ENCODE peak calls at places on chromosomes 2 and 18, in nine cellular contexts. R, K, N, I, D, U, C, Z and O are unnamed samples.
A peak's percentile ranks its signal among the peaks of the same experiment; 100 is the strongest.

GRCh38 chr2:136310005-136310495 is 192.1 kb upstream of the CXCR4 start:
- DNase-seq in R (no peak), K (no peak), N (no peak), I (peak; percentile 23), D (no peak), U (no peak), C (no peak), Z (no peak), O (no peak)

GRCh38 chr2:43556256-43556655 is 39.6 kb downstream of the THADA start:
- DNase-seq in R (no peak), K (no peak), N (no peak), I (no peak), D (no peak), U (no peak), C (no peak), Z (no peak), O (no peak)

GRCh38 chr2:54107903-54108615 is 7.4 kb upstream of the ACYP2 start:
- DNase-seq in R (no peak), K (no peak), N (no peak), I (no peak), D (no peak), U (no peak), C (no peak), Z (no peak), O (no peak)

GRCh38 chr2:64225491-64225890 is 81.3 kb upstream of the PELI1 start:
- DNase-seq in R (no peak), K (no peak), N (no peak), I (no peak), D (no peak), U (no peak), C (no peak), Z (no peak), O (no peak)

GRCh38 chr2:36461039-36461681 is 105.6 kb downstream of the CRIM1 start:
- DNase-seq in R (no peak), K (peak; percentile 96), N (no peak), I (peak; percentile 82), D (no peak), U (peak; percentile 93), C (no peak), Z (no peak), O (no peak)

GRCh38 chr2:104447831-104448434 is 406.0 kb upstream of the POU3F3 start:
- DNase-seq in R (no peak), K (no peak), N (no peak), I (no peak), D (no peak), U (no peak), C (no peak), Z (no peak), O (no peak)

GRCh38 chr2:3035385-3036050 is 342.1 kb downstream of the EIPR1 start:
- DNase-seq in R (no peak), K (no peak), N (no peak), I (no peak), D (no peak), U (no peak), C (no peak), Z (no peak), O (no peak)

GRCh38 chr2:203164311-203164935 is 74.4 kb upstream of the CYP20A1 start:
- DNase-seq in R (no peak), K (peak; percentile 80), N (no peak), I (no peak), D (no peak), U (no peak), C (no peak), Z (no peak), O (no peak)

GRCh38 chr18:8785855-8786765 is 80.8 kb downstream of the MTCL1 start:
- DNase-seq in R (no peak), K (no peak), N (no peak), I (no peak), D (no peak), U (no peak), C (no peak), Z (no peak), O (no peak)

GRCh38 chr2:107669335-107669734 is 157.4 kb upstream of the RGPD4 start:
- DNase-seq in R (no peak), K (no peak), N (no peak), I (peak; percentile 31), D (no peak), U (peak; percentile 31), C (no peak), Z (no peak), O (no peak)

GRCh38 chr2:42917374-42918017 is 125.1 kb upstream of the HAAO start:
- DNase-seq in R (no peak), K (peak; percentile 95), N (peak; percentile 68), I (no peak), D (peak; percentile 44), U (peak; percentile 95), C (no peak), Z (no peak), O (peak; percentile 82)

GRCh38 chr2:239402666-239403065 is 1.8 kb upstream of the HDAC4 start:
- DNase-seq in R (no peak), K (no peak), N (peak; percentile 4), I (no peak), D (peak; percentile 53), U (no peak), C (no peak), Z (no peak), O (no peak)

DNA sequence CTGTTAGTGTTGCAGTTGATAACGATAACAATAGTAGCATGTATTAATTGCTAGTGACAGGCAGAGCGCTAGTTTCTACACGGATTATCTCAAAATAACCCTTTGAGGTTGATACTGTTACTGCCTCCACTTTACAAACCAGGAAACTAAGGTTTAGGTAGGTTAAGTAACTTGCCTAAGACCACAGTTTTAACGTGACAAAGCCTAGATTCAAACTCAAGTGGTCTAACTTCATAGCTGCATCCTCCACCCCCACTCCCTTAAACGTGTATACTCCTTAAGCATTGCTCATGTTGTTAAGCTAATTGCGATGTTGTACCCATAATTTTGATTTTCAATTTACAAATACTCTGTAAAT is 1.2 kb downstream of the ME2 start:
- DNase-seq in R (no peak), K (no peak), N (no peak), I (no peak), D (no peak), U (no peak), C (no peak), Z (no peak), O (no peak)
- H3K27ac ChIP-seq in R (peak overlapping the region; percentile 95), K (no peak overlapping the region), N (peak overlapping the region; percentile 97), I (peak overlapping the region; percentile 100), D (no peak overlapping the region), U (peak overlapping the region; percentile 84), C (peak overlapping the region; percentile 95), Z (peak overlapping the region; percentile 92), O (peak overlapping the region; percentile 97)

GRCh38 chr2:85579266-85579935 is 2.0 kb downstream of the VAMP8 start:
- DNase-seq in R (no peak), K (no peak), N (no peak), I (no peak), D (no peak), U (no peak), C (no peak), Z (no peak), O (peak; percentile 67)

GRCh38 chr2:85578243-85579180 is 1.1 kb downstream of the VAMP8 start:
- DNase-seq in R (peak; percentile 63), K (no peak), N (peak; percentile 52), I (no peak), D (peak; percentile 87), U (no peak), C (peak; percentile 61), Z (no peak), O (peak; percentile 83)

GRCh38 chr2:85575739-85576138 is 1.6 kb upstream of the VAMP8 start:
- DNase-seq in R (no peak), K (no peak), N (no peak), I (no peak), D (no peak), U (no peak), C (no peak), Z (no peak), O (no peak)

GRCh38 chr2:85577386-85578242 is at the start of gene VAMP8:
- DNase-seq in R (peak; percentile 87), K (no peak), N (no peak), I (peak; percentile 40), D (peak; percentile 92), U (no peak), C (peak; percentile 91), Z (peak; percentile 57), O (no peak)

GRCh38 chr2:85577063-85577385 is 362 bp upstream of the VAMP8 start:
- DNase-seq in R (no peak), K (no peak), N (no peak), I (no peak), D (no peak), U (no peak), C (no peak), Z (no peak), O (no peak)
- H3K4me3 ChIP-seq in R (peak overlapping the region; percentile 60), K (no peak overlapping the region), N (no peak overlapping the region), I (no peak overlapping the region), D (peak overlapping the region; percentile 69), U (no peak overlapping the region), C (peak overlapping the region; percentile 55), Z (peak overlapping the region; percentile 76), O (no peak overlapping the region)

GRCh38 chr18:55319517-55319905 is 268.5 kb downstream of the TCF4 start:
- DNase-seq in R (no peak), K (peak; percentile 62), N (no peak), I (no peak), D (no peak), U (peak; percentile 48), C (no peak), Z (no peak), O (no peak)
- H3K27ac ChIP-seq in R (peak overlapping the region; percentile 90), K (peak overlapping the region; percentile 65), N (peak overlapping the region; percentile 97), I (no peak overlapping the region), D (peak overlapping the region; percentile 88), U (no peak overlapping the region), C (peak overlapping the region; percentile 86), Z (no peak overlapping the region), O (peak overlapping the region; percentile 94)

GRCh38 chr18:59142274-59142673 is 2.6 kb downstream of the SEC11C start:
- DNase-seq in R (no peak), K (no peak), N (no peak), I (no peak), D (no peak), U (no peak), C (no peak), Z (no peak), O (no peak)

GRCh38 chr18:59144483-59144882 is 4.8 kb downstream of the SEC11C start:
- DNase-seq in R (no peak), K (no peak), N (no peak), I (no peak), D (no peak), U (no peak), C (no peak), Z (no peak), O (no peak)

GRCh38 chr18:59148192-59148591 is 8.5 kb downstream of the SEC11C start:
- DNase-seq in R (peak; percentile 30), K (no peak), N (no peak), I (no peak), D (no peak), U (no peak), C (no peak), Z (no peak), O (no peak)

GRCh38 chr18:59143441-59143840 is 3.8 kb downstream of the SEC11C start:
- DNase-seq in R (no peak), K (peak; percentile 41), N (no peak), I (no peak), D (no peak), U (no peak), C (no peak), Z (no peak), O (no peak)

DNA sequence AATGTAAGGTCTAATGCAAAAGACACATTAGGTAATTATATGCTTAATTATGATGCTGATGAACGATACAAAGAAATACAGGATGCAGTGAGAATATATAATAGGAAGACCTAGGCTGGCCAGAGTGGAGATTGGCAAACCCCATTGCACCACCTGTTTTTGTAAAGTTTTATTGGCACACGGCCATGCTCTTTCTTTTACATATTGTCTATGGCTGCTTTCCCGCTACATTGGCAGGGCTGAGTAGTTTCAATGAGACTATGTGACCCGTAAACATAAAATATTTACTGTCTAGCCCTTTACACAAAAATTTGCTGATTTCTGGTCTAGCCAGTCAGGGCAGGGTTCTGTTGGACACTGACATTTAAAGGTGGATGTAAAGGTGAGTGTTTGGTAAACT is 5.4 kb downstream of the SEC11C start:
- DNase-seq in R (peak; percentile 46), K (no peak), N (no peak), I (no peak), D (no peak), U (no peak), C (no peak), Z (no peak), O (no peak)
- H3K4me3 ChIP-seq in R (no peak overlapping the region), K (no peak overlapping the region), N (no peak overlapping the region), I (no peak overlapping the region), D (no peak overlapping the region), U (no peak overlapping the region), C (no peak overlapping the region), Z (no peak overlapping the region), O (no peak overlapping the region)